ENCODE peak calls at places on chromosome 20, in six cellular contexts. E, V, I, U, G and P are unnamed samples.

GRCh38 chr20:53149184-53149651 is 177.1 kb downstream of the TSHZ2 start:
- DNase-seq in E (peak; percentile 54), V (no peak), I (no peak), U (no peak), G (no peak), P (no peak)

GRCh38 chr20:11111191-11111590 is 437.4 kb upstream of the JAG1 start:
- DNase-seq in E (peak; percentile 56), V (no peak), I (no peak), U (no peak), G (no peak), P (no peak)

GRCh38 chr20:64151634-64152530 is 12.4 kb upstream of the MYT1 start:
- DNase-seq in E (peak; percentile 33), V (no peak), I (no peak), U (no peak), G (no peak), P (no peak)

GRCh38 chr20:25032478-25033183 is 25.3 kb downstream of the ACSS1 start:
- DNase-seq in E (peak; percentile 48), V (no peak), I (peak; percentile 31), U (no peak), G (peak; percentile 52), P (peak; percentile 72)

GRCh38 chr20:62923669-62924566 is 2.4 kb downstream of the DIDO1 start:
- DNase-seq in E (no peak), V (no peak), I (no peak), U (no peak), G (no peak), P (no peak)

GRCh38 chr20:9099372-9099771 is 30.5 kb downstream of the PLCB4 start:
- DNase-seq in E (no peak), V (no peak), I (no peak), U (no peak), G (no peak), P (no peak)

GRCh38 chr20:40218296-40218955 is 470.6 kb downstream of the MAFB start:
- DNase-seq in E (no peak), V (no peak), I (no peak), U (no peak), G (no peak), P (no peak)

GRCh38 chr20:14832630-14833029 is 495.2 kb upstream of the FLRT3 start:
- DNase-seq in E (no peak), V (no peak), I (no peak), U (no peak), G (no peak), P (no peak)

GRCh38 chr20:47521059-47521808 is 19.5 kb downstream of the NCOA3 start:
- DNase-seq in E (no peak), V (no peak), I (no peak), U (no peak), G (no peak), P (no peak)

GRCh38 chr20:47335251-47336012 is 21.1 kb downstream of the ZMYND8 start:
- DNase-seq in E (peak; percentile 69), V (no peak), I (no peak), U (no peak), G (no peak), P (no peak)

GRCh38 chr20:44029848-44030230 is 115.2 kb downstream of the TOX2 start:
- DNase-seq in E (no peak), V (no peak), I (no peak), U (no peak), G (no peak), P (no peak)

GRCh38 chr20:52340036-52340634 is 148.6 kb upstream of the ZFP64 start:
- DNase-seq in E (no peak), V (no peak), I (no peak), U (no peak), G (no peak), P (no peak)

GRCh38 chr20:17938889-17939619 is 29.5 kb downstream of the SNX5 start:
- DNase-seq in E (peak; percentile 55), V (peak; percentile 58), I (peak; percentile 60), U (no peak), G (peak; percentile 78), P (peak; percentile 57)

GRCh38 chr20:37426978-37427377 is 81.0 kb downstream of the SRC start:
- DNase-seq in E (no peak), V (no peak), I (no peak), U (no peak), G (no peak), P (no peak)

GRCh38 chr20:20971810-20972209 is 134.3 kb downstream of the LINC00237 start:
- DNase-seq in E (no peak), V (no peak), I (no peak), U (no peak), G (no peak), P (no peak)

GRCh38 chr20:3785240-3786125 is 1.1 kb downstream of the CENPB start:
- DNase-seq in E (peak; percentile 32), V (no peak), I (peak; percentile 43), U (no peak), G (no peak), P (peak; percentile 19)

GRCh38 chr20:6886065-6886729 is 118.7 kb downstream of the BMP2 start:
- DNase-seq in E (no peak), V (no peak), I (no peak), U (no peak), G (no peak), P (peak; percentile 6)

GRCh38 chr20:20611165-20611564 is 101.3 kb downstream of the RALGAPA2 start:
- DNase-seq in E (no peak), V (no peak), I (no peak), U (no peak), G (no peak), P (no peak)

GRCh38 chr20:42392417-42392816 is 774.2 kb upstream of the CHD6 start:
- DNase-seq in E (no peak), V (no peak), I (no peak), U (no peak), G (no peak), P (no peak)

GRCh38 chr20:58374027-58374850 is 14.8 kb upstream of the VAPB start:
- DNase-seq in E (no peak), V (no peak), I (no peak), U (no peak), G (no peak), P (no peak)
- H3K4me3 ChIP-seq in E (no peak overlapping the region), V (no peak overlapping the region), I (no peak overlapping the region), U (no peak overlapping the region), G (no peak overlapping the region), P (no peak overlapping the region)

GRCh38 chr20:34965051-34965450 is 9.4 kb downstream of the MYH7B start:
- DNase-seq in E (no peak), V (no peak), I (no peak), U (no peak), G (no peak), P (no peak)
- H3K27ac ChIP-seq in E (no peak overlapping the region), V (no peak overlapping the region), I (no peak overlapping the region), U (no peak overlapping the region), G (no peak overlapping the region), P (no peak overlapping the region)

DNA sequence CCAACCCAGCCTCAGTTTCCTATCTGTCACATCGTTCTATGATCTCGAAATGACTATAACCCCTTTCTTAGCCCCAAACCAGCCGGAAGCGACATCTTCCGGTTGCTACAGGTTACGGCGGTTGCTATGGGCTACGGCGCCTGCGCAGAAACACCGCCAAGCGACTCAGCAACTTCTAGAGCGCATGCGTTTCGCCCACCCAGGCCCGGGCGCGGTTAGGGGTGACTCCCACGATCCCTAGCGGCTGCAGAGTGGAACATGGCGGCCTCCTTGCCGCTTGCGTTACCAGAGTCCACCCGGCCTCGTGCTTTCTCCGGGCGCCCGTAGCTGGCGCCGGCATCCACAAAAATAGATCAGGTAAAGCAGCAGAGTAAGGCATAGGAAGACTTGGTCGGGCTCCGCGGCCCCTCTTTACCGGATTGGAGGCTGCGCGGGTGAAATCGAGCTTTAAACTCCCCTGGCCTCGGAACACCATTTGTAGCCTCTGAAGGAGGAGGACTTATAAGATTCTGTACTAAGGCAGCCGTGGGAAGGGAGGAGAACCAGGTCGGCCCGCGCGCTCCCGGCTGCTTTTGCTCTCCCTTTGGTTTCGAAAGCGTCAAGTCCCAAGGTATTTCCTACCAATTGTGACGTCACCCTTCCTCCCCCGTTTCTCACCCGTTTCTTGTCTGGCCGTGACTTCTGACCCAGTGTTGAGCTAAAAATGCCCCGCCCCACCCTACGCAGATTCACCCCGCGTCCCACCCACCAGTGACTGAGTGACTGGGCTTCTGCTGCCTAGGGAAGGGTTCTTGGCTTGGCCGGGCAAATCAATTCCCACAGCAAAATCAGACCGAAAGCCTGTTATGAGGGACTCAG is 3.5 kb downstream of the SDCBP2 start:
- DNase-seq in E (peak; percentile 94), V (peak; percentile 96), I (peak; percentile 98), U (peak; percentile 93), G (peak; percentile 98), P (peak; percentile 98)
- H3K4me1 ChIP-seq in E (peaks cover 36% of the 10 kb centered on the region), V (peaks cover 29% of the 10 kb centered on the region), I (peaks cover 71% of the 10 kb centered on the region), U (no peaks in the 10 kb centered on the region), G (peaks cover 55% of the 10 kb centered on the region), P (peaks cover 92% of the 10 kb centered on the region)

DNA sequence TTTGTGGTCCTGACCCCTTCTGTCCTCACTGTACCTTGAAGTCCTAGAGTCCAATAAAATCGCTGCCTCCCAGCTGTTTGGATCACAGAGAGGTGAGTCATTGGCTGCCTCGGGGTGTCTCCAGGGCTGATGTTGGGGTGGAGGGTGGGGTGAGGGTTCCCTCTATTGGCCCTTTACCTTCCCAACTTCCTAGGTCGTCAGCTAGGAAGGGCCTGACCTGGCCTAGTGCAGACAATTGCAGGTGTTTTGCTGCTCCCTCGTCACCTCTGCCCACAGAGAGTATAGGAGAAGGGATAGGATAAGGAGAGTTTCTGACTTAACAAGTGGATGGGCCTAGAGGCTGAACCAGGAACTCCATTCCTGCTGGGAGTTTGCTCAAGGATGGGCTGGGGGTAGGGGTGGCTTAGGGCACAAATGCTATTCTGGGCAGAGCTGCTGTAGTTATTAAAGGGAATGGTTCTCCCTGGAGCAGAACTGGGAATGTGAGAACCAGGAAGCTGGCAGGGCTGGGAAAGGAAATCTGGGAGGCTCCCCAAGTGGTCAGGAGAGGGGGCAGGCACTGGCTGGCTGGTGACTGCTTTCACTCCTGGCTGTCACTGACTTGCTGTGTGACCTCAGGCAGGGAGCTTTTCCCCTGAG is 1.4 kb downstream of the TP53INP2 start:
- DNase-seq in E (no peak), V (no peak), I (no peak), U (no peak), G (peak; percentile 67), P (peak; percentile 41)
- H3K4me3 ChIP-seq in E (peak overlapping the region; percentile 75), V (no peak overlapping the region), I (peak overlapping the region; percentile 81), U (no peak overlapping the region), G (no peak overlapping the region), P (peak overlapping the region; percentile 67)

GRCh38 chr20:35206802-35207201 is 19.7 kb upstream of the MMP24 start:
- DNase-seq in E (no peak), V (no peak), I (no peak), U (no peak), G (no peak), P (no peak)

GRCh38 chr20:35207950-35208611 is 18.4 kb upstream of the MMP24 start:
- DNase-seq in E (peak; percentile 57), V (peak; percentile 86), I (peak; percentile 78), U (peak; percentile 66), G (peak; percentile 86), P (peak; percentile 66)
- H3K27ac ChIP-seq in E (peak overlapping the region; percentile 36), V (peak overlapping the region; percentile 60), I (peak overlapping the region; percentile 65), U (peak overlapping the region; percentile 73), G (peak overlapping the region; percentile 58), P (peak overlapping the region; percentile 59)